ENCODE peak calls at places on chromosome 17, in four cellular contexts. Q is choroid plexus epithelial cell; O is activated naive CD4-positive, alpha-beta T cell; W is hypothalamus. G is an unnamed sample.

GRCh38 chr17:64230551-64231408 is 32.3 kb downstream of the TEX2 start:
- DNase-seq in Q (peak), O (no peak), W (no peak), G (no peak)

GRCh38 chr17:64148699-64149098 is 18.8 kb upstream of the ERN1 start:
- DNase-seq in Q (no peak), O (no peak), W (peak), G (no peak)

GRCh38 chr17:28720247-28720996 is 637 bp downstream of the RPL23A start:
- DNase-seq in Q (no peak), O (no peak), W (no peak), G (no peak)

GRCh38 chr17:81285179-81285878 is 9.8 kb downstream of the SLC38A10 start:
- DNase-seq in Q (peak), O (no peak), W (peak), G (no peak)

GRCh38 chr17:8300629-8301242 is 5.5 kb upstream of the SLC25A35 start:
- DNase-seq in Q (peak), O (no peak), W (peak), G (no peak)

GRCh38 chr17:33225994-33226393 is 67.1 kb downstream of the ASIC2 start:
- DNase-seq in Q (no peak), O (no peak), W (no peak), G (no peak)

GRCh38 chr17:65532491-65532890 is 29.0 kb downstream of the AXIN2 start:
- DNase-seq in Q (no peak), O (no peak), W (no peak), G (no peak)

GRCh38 chr17:68060336-68060735 is 24.8 kb downstream of the KPNA2 start:
- DNase-seq in Q (no peak), O (no peak), W (no peak), G (no peak)

GRCh38 chr17:48187867-48188608 is 80.5 kb downstream of the SNX11 start:
- DNase-seq in Q (no peak), O (no peak), W (no peak), G (no peak)

GRCh38 chr17:81153340-81153803 is 11.9 kb upstream of the PVALEF start:
- DNase-seq in Q (peak), O (no peak), W (peak), G (no peak)

GRCh38 chr17:76191891-76192290 is 48.4 kb downstream of the RNF157 start:
- DNase-seq in Q (peak), O (no peak), W (no peak), G (no peak)

GRCh38 chr17:38598536-38598935 is 7.2 kb downstream of the SRCIN1 start:
- DNase-seq in Q (peak), O (no peak), W (no peak), G (no peak)

GRCh38 chr17:36808181-36808661 is 129.1 kb upstream of the LHX1 start:
- DNase-seq in Q (peak), O (no peak), W (no peak), G (no peak)

GRCh38 chr17:81523139-81524062 is 4.8 kb upstream of the FSCN2 start:
- DNase-seq in Q (peak), O (no peak), W (peak), G (no peak)

GRCh38 chr17:80989586-80989913 is 2.1 kb upstream of the CHMP6 start:
- DNase-seq in Q (no peak), O (no peak), W (no peak), G (no peak)

GRCh38 chr17:2438823-2439222 is 38.0 kb upstream of the MNT start:
- DNase-seq in Q (peak), O (no peak), W (no peak), G (no peak)

GRCh38 chr17:62847426-62847825 is 39.3 kb upstream of the MARCHF10 start:
- DNase-seq in Q (no peak), O (no peak), W (no peak), G (no peak)

GRCh38 chr17:75664099-75664549 is 2.8 kb downstream of the RECQL5 start:
- DNase-seq in Q (no peak), O (no peak), W (no peak), G (no peak)

GRCh38 chr17:39608601-39609000 is 881 bp upstream of the NEUROD2 start:
- DNase-seq in Q (no peak), O (no peak), W (no peak), G (no peak)

GRCh38 chr17:78763561-78763960 is 18.5 kb downstream of the CYTH1 start:
- DNase-seq in Q (peak), O (no peak), W (no peak), G (no peak)

GRCh38 chr17:63503330-63503685 is 19.9 kb upstream of the KCNH6 start:
- DNase-seq in Q (no peak), O (no peak), W (no peak), G (no peak)

GRCh38 chr17:7846063-7846735 is 8.7 kb upstream of the TMEM88 start:
- DNase-seq in Q (no peak), O (no peak), W (no peak), G (no peak)

GRCh38 chr17:57750109-57750845 is 5.2 kb upstream of the CCDC182 start:
- DNase-seq in Q (no peak), O (no peak), W (no peak), G (no peak)

GRCh38 chr17:66580601-66581385 is 254.1 kb upstream of the CACNG5 start:
- DNase-seq in Q (peak), O (no peak), W (no peak), G (no peak)

GRCh38 chr17:79163071-79163470 is 88.4 kb downstream of the ENGASE start:
- DNase-seq in Q (no peak), O (no peak), W (no peak), G (no peak)

GRCh38 chr17:59493867-59494266 is 71.5 kb upstream of the DHX40 start:
- DNase-seq in Q (no peak), O (no peak), W (no peak), G (no peak)

GRCh38 chr17:76982408-76983074 is 114.3 kb downstream of the MGAT5B start:
- DNase-seq in Q (no peak), O (no peak), W (no peak), G (no peak)

GRCh38 chr17:70107441-70107840 is 32.4 kb downstream of the KCNJ16 start:
- DNase-seq in Q (no peak), O (no peak), W (no peak), G (no peak)

GRCh38 chr17:30519707-30520106 is 42.5 kb downstream of the GOSR1 start:
- DNase-seq in Q (peak), O (no peak), W (no peak), G (no peak)

GRCh38 chr17:42026821-42027539 is 7.1 kb downstream of the NKIRAS2 start:
- DNase-seq in Q (no peak), O (no peak), W (no peak), G (no peak)

GRCh38 chr17:39674702-39675389 is 6.6 kb downstream of the PNMT start:
- DNase-seq in Q (peak), O (no peak), W (no peak), G (no peak)

GRCh38 chr17:39014044-39014794 is 47.0 kb upstream of the FBXO47 start:
- DNase-seq in Q (peak), O (no peak), W (no peak), G (no peak)

GRCh38 chr17:27496501-27496943 is 40.3 kb downstream of the KSR1 start:
- DNase-seq in Q (no peak), O (no peak), W (no peak), G (no peak)

GRCh38 chr17:73262676-73263642 is 1.3 kb upstream of the CPSF4L start:
- DNase-seq in Q (no peak), O (no peak), W (no peak), G (no peak)

GRCh38 chr17:80113033-80113484 is 11.7 kb downstream of the GAA start:
- DNase-seq in Q (no peak), O (no peak), W (no peak), G (no peak)

GRCh38 chr17:56131431-56131830 is 21.8 kb upstream of the ANKFN1 start:
- DNase-seq in Q (no peak), O (no peak), W (no peak), G (no peak)

G was measured in esophagus squamous epithelium.